ENCODE peak calls at places on chromosomes 13 and 19, in six cellular contexts. One of them, this sample, is unnamed.

GRCh38 chr13:27662738-27663470 is 41.2 kb downstream of the POLR1D start:
- DNase-seq in K562: no peak
- DNase-seq in GM12891: no peak
- DNase-seq in GM12878: no peak
- DNase-seq in H1: no peak
- DNase-seq in HepG2: peak
- DNase-seq in this sample: no peak

GRCh38 chr13:106520205-106521004 is 15.1 kb downstream of the EFNB2 start:
- DNase-seq in K562: no peak
- DNase-seq in GM12891: no peak
- DNase-seq in GM12878: no peak
- DNase-seq in H1: no peak
- DNase-seq in HepG2: no peak
- DNase-seq in this sample: no peak

GRCh38 chr13:97946951-97947588 is 6.4 kb upstream of the IPO5 start:
- DNase-seq in K562: no peak
- DNase-seq in GM12891: no peak
- DNase-seq in GM12878: no peak
- DNase-seq in H1: no peak
- DNase-seq in HepG2: no peak
- DNase-seq in this sample: no peak

GRCh38 chr19:3176715-3177501 is 1.7 kb upstream of the S1PR4 start:
- DNase-seq in K562: peak
- DNase-seq in GM12891: no peak
- DNase-seq in GM12878: no peak
- DNase-seq in H1: no peak
- DNase-seq in HepG2: no peak
- DNase-seq in this sample: no peak

GRCh38 chr13:83691966-83692365 is 190.3 kb downstream of the SLITRK1 start:
- DNase-seq in K562: no peak
- DNase-seq in GM12891: no peak
- DNase-seq in GM12878: no peak
- DNase-seq in H1: no peak
- DNase-seq in HepG2: no peak
- DNase-seq in this sample: no peak

GRCh38 chr13:43270043-43270830 is 246.9 kb downstream of the DNAJC15 start:
- DNase-seq in K562: no peak
- DNase-seq in GM12891: no peak
- DNase-seq in GM12878: no peak
- DNase-seq in H1: no peak
- DNase-seq in HepG2: no peak
- DNase-seq in this sample: no peak

GRCh38 chr13:19604306-19604705 is 29.2 kb upstream of the MPHOSPH8 start:
- DNase-seq in K562: no peak
- DNase-seq in GM12891: no peak
- DNase-seq in GM12878: no peak
- DNase-seq in H1: no peak
- DNase-seq in HepG2: peak
- DNase-seq in this sample: no peak

GRCh38 chr13:76925115-76925514 is 23.2 kb upstream of the ACOD1 start:
- DNase-seq in K562: no peak
- DNase-seq in GM12891: no peak
- DNase-seq in GM12878: no peak
- DNase-seq in H1: no peak
- DNase-seq in HepG2: no peak
- DNase-seq in this sample: no peak

GRCh38 chr13:105363747-105364177 is 1171.7 kb downstream of the EFNB2 start:
- DNase-seq in K562: no peak
- DNase-seq in GM12891: no peak
- DNase-seq in GM12878: no peak
- DNase-seq in H1: no peak
- DNase-seq in HepG2: no peak
- DNase-seq in this sample: no peak

GRCh38 chr13:67238277-67238859 is 8.2 kb upstream of the PCDH9 start:
- DNase-seq in K562: peak
- DNase-seq in GM12891: no peak
- DNase-seq in GM12878: no peak
- DNase-seq in H1: no peak
- DNase-seq in HepG2: peak
- DNase-seq in this sample: no peak

GRCh38 chr19:3100747-3101730 is 6.9 kb downstream of the GNA11 start:
- DNase-seq in K562: no peak
- DNase-seq in GM12891: no peak
- DNase-seq in GM12878: no peak
- DNase-seq in H1: no peak
- DNase-seq in HepG2: no peak
- DNase-seq in this sample: no peak

GRCh38 chr13:26050568-26051230 is 1.1 kb downstream of the SHISA2 start:
- DNase-seq in K562: no peak
- DNase-seq in GM12891: no peak
- DNase-seq in GM12878: no peak
- DNase-seq in H1: no peak
- DNase-seq in HepG2: no peak
- DNase-seq in this sample: no peak

GRCh38 chr19:2149980-2150793 is 1.2 kb downstream of the AP3D1 start:
- DNase-seq in K562: peak
- DNase-seq in GM12891: no peak
- DNase-seq in GM12878: no peak
- DNase-seq in H1: no peak
- DNase-seq in HepG2: no peak
- DNase-seq in this sample: no peak

GRCh38 chr19:11745871-11746270 is 7.1 kb upstream of the ZNF823 start:
- DNase-seq in K562: no peak
- DNase-seq in GM12891: no peak
- DNase-seq in GM12878: no peak
- DNase-seq in H1: no peak
- DNase-seq in HepG2: no peak
- DNase-seq in this sample: no peak

GRCh38 chr19:42422092-42422575 is 5.1 kb downstream of the LIPE start:
- DNase-seq in K562: no peak
- DNase-seq in GM12891: no peak
- DNase-seq in GM12878: no peak
- DNase-seq in H1: no peak
- DNase-seq in HepG2: no peak
- DNase-seq in this sample: no peak

GRCh38 chr13:22175211-22175610 is 504.3 kb downstream of the FGF9 start:
- DNase-seq in K562: no peak
- DNase-seq in GM12891: no peak
- DNase-seq in GM12878: no peak
- DNase-seq in H1: no peak
- DNase-seq in HepG2: no peak
- DNase-seq in this sample: no peak

GRCh38 chr19:49684251-49684982 is 5.0 kb upstream of the ADM5 start:
- DNase-seq in K562: peak
- DNase-seq in GM12891: no peak
- DNase-seq in GM12878: no peak
- DNase-seq in H1: no peak
- DNase-seq in HepG2: no peak
- DNase-seq in this sample: peak

GRCh38 chr19:14347999-14348889 is 33.0 kb upstream of the ADGRE5 start:
- DNase-seq in K562: peak
- DNase-seq in GM12891: peak
- DNase-seq in GM12878: no peak
- DNase-seq in H1: peak
- DNase-seq in HepG2: peak
- DNase-seq in this sample: peak

GRCh38 chr19:48925240-48925843 is 8.2 kb upstream of the DHDH start:
- DNase-seq in K562: no peak
- DNase-seq in GM12891: no peak
- DNase-seq in GM12878: no peak
- DNase-seq in H1: no peak
- DNase-seq in HepG2: peak
- DNase-seq in this sample: no peak

GRCh38 chr19:18612772-18613588 is at the start of gene TMEM59L:
- DNase-seq in K562: peak
- DNase-seq in GM12891: no peak
- DNase-seq in GM12878: no peak
- DNase-seq in H1: no peak
- DNase-seq in HepG2: no peak
- DNase-seq in this sample: no peak

GRCh38 chr13:112693831-112694497 is 4.1 kb downstream of the ATP11A start:
- DNase-seq in K562: no peak
- DNase-seq in GM12891: no peak
- DNase-seq in GM12878: no peak
- DNase-seq in H1: no peak
- DNase-seq in HepG2: no peak
- DNase-seq in this sample: no peak

DNA sequence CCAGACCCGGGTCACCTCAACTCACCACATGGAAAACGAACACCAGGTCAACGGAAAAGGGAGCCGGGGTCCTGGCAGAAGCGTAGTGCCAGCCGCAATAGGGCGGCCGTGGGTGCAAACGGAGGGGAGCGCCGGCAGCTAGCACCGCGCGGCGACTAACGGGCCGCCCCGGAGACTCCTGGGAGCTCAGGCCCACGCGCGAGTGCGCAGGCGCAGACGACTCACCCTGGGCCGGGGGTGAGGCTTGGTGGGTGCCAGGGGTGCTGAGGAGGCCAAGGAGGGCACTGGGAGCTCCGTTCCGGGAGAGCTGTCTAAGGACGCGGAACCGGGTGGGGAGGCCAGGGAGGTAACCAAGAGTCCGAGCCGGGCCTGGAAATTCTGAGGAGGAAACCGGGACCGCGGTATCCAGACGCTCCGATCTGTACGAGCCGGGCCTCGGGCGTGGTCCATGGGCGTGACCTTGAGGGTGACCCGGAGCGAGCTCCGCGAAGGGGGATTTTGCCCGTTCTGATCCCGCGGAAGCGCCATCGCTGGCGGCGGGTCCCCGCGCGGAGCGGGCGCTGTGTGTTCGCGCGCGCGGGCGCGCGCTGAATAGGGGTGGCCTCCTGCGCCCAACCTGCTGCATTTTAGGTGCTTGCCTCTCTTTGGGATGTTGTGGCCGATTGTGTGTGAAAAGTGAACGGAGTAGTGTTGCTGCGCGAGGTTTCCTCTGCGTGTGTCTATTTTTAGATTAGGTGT is at the start of gene ZNF382:
- DNase-seq in K562: no peak
- DNase-seq in GM12891: peak
- DNase-seq in GM12878: peak
- DNase-seq in H1: no peak
- DNase-seq in HepG2: peak
- DNase-seq in this sample: peak
- TF ChIP-seq POLR2AphosphoS5 in K562: no peak
- TF ChIP-seq POLR2AphosphoS5 in GM12891: no peak
- TF ChIP-seq POLR2AphosphoS5 in GM12878: peak
- TF ChIP-seq POLR2AphosphoS5 in H1: no peak
- TF ChIP-seq POLR2AphosphoS5 in HepG2: peak
- TF ChIP-seq POLR2AphosphoS5 in this sample: peak

GRCh38 chr19:54465367-54466109 is 2.0 kb upstream of the LENG9 start:
- DNase-seq in K562: no peak
- DNase-seq in GM12891: no peak
- DNase-seq in GM12878: no peak
- DNase-seq in H1: no peak
- DNase-seq in HepG2: no peak
- DNase-seq in this sample: no peak

GRCh38 chr19:54464044-54464623 is 556 bp upstream of the LENG9 start:
- DNase-seq in K562: peak
- DNase-seq in GM12891: no peak
- DNase-seq in GM12878: peak
- DNase-seq in H1: peak
- DNase-seq in HepG2: peak
- DNase-seq in this sample: no peak

GRCh38 chr19:54463531-54464043 is at the start of gene LENG9:
- DNase-seq in K562: peak
- DNase-seq in GM12891: no peak
- DNase-seq in GM12878: no peak
- DNase-seq in H1: peak
- DNase-seq in HepG2: peak
- DNase-seq in this sample: peak

GRCh38 chr19:54462713-54463530 is 656 bp downstream of the LENG9 start:
- DNase-seq in K562: peak
- DNase-seq in GM12891: no peak
- DNase-seq in GM12878: no peak
- DNase-seq in H1: no peak
- DNase-seq in HepG2: peak
- DNase-seq in this sample: no peak

GRCh38 chr19:54464624-54465266 is 1.2 kb upstream of the LENG9 start:
- DNase-seq in K562: peak
- DNase-seq in GM12891: peak
- DNase-seq in GM12878: no peak
- DNase-seq in H1: peak
- DNase-seq in HepG2: peak
- DNase-seq in this sample: peak
- TF ChIP-seq POLR2A in K562: peak
- TF ChIP-seq POLR2A in GM12891: peak
- TF ChIP-seq POLR2A in GM12878: peak
- TF ChIP-seq POLR2A in H1: peak
- TF ChIP-seq POLR2A in HepG2: peak
- TF ChIP-seq POLR2A in this sample: peak

DNA sequence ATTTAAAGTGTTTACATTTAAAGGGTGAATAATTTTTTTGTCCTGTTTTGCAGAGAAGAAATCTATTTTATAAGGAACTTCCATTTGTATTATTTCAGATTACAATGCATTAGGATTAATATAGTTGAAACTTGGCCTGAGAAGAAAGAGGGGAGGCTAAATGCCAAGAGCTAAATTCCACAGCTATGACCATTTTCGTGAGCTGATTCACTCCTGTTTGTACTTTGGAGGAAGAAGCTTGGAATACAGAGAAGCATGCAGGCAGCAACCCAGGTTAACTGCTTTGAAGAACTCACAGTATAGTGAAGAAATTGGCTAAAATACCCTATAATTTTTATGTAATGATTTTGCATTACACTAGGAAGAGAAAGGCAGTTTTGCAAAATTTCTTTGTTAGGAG is 309.4 kb upstream of the KLF12 start:
- DNase-seq in K562: no peak
- DNase-seq in GM12891: no peak
- DNase-seq in GM12878: no peak
- DNase-seq in H1: no peak
- DNase-seq in HepG2: no peak
- DNase-seq in this sample: no peak
- TF ChIP-seq TAF1 in K562: no peak
- TF ChIP-seq TAF1 in GM12891: no peak
- TF ChIP-seq TAF1 in GM12878: no peak
- TF ChIP-seq TAF1 in H1: no peak
- TF ChIP-seq TAF1 in HepG2: no peak
- TF ChIP-seq TAF1 in this sample: no peak

DNA sequence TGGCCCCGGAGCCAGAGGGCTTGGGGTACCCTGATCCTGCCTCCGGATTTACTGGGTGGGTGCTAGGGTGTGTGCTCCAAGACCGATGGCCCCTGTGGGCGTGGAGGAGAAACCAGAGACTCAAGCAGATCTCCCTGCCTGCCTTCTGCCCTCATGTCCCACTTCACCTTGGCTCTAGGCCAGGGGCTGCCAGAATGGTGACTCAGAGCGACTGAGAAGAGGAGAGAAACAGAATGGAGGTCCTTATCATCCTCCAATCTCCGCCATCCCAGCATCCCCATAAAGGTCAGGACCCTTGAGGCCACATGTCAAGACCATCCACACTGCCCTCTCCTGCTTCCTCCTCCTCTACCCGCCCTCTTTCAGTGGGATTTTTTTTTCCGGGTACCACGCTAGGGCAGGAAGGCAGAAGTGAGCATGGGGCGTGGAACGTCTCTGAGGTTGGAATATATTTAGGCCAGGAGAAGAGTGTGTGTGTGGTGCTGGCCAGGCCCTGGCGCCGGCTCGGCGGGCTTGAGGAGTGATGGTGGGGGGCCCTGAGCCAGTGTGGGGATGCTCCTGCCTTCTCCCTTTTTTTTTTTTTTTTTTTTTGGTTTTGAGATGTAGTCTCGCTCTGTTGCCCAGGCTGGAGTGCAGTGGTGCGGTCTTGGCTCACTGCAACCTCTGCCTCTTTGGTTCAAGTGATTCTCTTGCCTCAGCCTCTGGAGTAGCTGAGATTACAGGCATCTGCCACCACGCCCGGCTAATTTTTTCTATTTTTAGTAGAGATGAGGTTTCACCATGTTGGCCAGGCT is 22.3 kb downstream of the IER2 start:
- DNase-seq in K562: peak
- DNase-seq in GM12891: no peak
- DNase-seq in GM12878: no peak
- DNase-seq in H1: no peak
- DNase-seq in HepG2: no peak
- DNase-seq in this sample: no peak
- TF ChIP-seq POLR2AphosphoS5 in K562: no peak
- TF ChIP-seq POLR2AphosphoS5 in GM12891: no peak
- TF ChIP-seq POLR2AphosphoS5 in GM12878: no peak
- TF ChIP-seq POLR2AphosphoS5 in H1: no peak
- TF ChIP-seq POLR2AphosphoS5 in HepG2: no peak
- TF ChIP-seq POLR2AphosphoS5 in this sample: no peak